ENCODE peak calls at places on chromosomes 5 and 9, in six cellular contexts. C is neuronal stem cell; D is kidney; K is pancreas; B is CD4-positive, alpha-beta memory T cell; G is Caco-2. J is an unnamed sample.

GRCh38 chr5:11509793-11510192 is 394.5 kb downstream of the CTNND2 start:
- DNase-seq in C (no peak), D (no peak), K (no peak), B (no peak), G (no peak), J (no peak)

GRCh38 chr5:1667648-1668140 is 131.9 kb downstream of the MRPL36 start:
- DNase-seq in C (no peak), D (peak; percentile 63), K (no peak), B (no peak), G (no peak), J (no peak)

GRCh38 chr9:33765411-33765810 is 29.9 kb upstream of the PRSS3 start:
- DNase-seq in C (no peak), D (no peak), K (no peak), B (no peak), G (no peak), J (no peak)

GRCh38 chr9:131270171-131271015 is 5.9 kb downstream of the FAM78A start:
- DNase-seq in C (no peak), D (peak; percentile 45), K (no peak), B (peak; percentile 51), G (no peak), J (no peak)

GRCh38 chr5:85549836-85550599 is 1067.7 kb upstream of the COX7C start:
- DNase-seq in C (no peak), D (peak; percentile 59), K (no peak), B (no peak), G (no peak), J (no peak)

GRCh38 chr5:155727512-155728145 is 599.3 kb upstream of the SGCD start:
- DNase-seq in C (peak; percentile 4), D (no peak), K (no peak), B (no peak), G (no peak), J (no peak)

GRCh38 chr9:109880276-109881169 is 100.5 kb downstream of the PALM2AKAP2 start:
- DNase-seq in C (peak; percentile 9), D (no peak), K (no peak), B (peak; percentile 22), G (peak; percentile 47), J (no peak)

GRCh38 chr9:134059661-134060395 is 8.0 kb downstream of the BRD3 start:
- DNase-seq in C (no peak), D (peak; percentile 66), K (no peak), B (no peak), G (no peak), J (peak; percentile 10)

GRCh38 chr5:115542651-115543364 is 1.8 kb downstream of the FEM1C start:
- DNase-seq in C (no peak), D (no peak), K (no peak), B (no peak), G (no peak), J (no peak)

GRCh38 chr9:109315889-109316640 is 4.8 kb downstream of the EPB41L4B start:
- DNase-seq in C (no peak), D (peak; percentile 93), K (peak; percentile 95), B (no peak), G (no peak), J (no peak)

GRCh38 chr5:142053434-142054253 is 40.8 kb upstream of the GNPDA1 start:
- DNase-seq in C (no peak), D (no peak), K (no peak), B (no peak), G (no peak), J (no peak)

GRCh38 chr9:20253635-20254034 is 368.7 kb downstream of the MLLT3 start:
- DNase-seq in C (no peak), D (no peak), K (no peak), B (no peak), G (no peak), J (no peak)

GRCh38 chr5:120293796-120294195 is 170.3 kb upstream of the PRR16 start:
- DNase-seq in C (no peak), D (no peak), K (no peak), B (no peak), G (no peak), J (no peak)

GRCh38 chr5:56522972-56523371 is 289.8 kb upstream of the ANKRD55 start:
- DNase-seq in C (no peak), D (peak; percentile 72), K (no peak), B (no peak), G (no peak), J (no peak)

GRCh38 chr9:2242778-2243395 is 227.7 kb downstream of the SMARCA2 start:
- DNase-seq in C (no peak), D (no peak), K (no peak), B (no peak), G (peak; percentile 40), J (no peak)

GRCh38 chr9:136666364-136667216 is 3.9 kb downstream of the EGFL7 start:
- DNase-seq in C (no peak), D (no peak), K (no peak), B (no peak), G (no peak), J (no peak)

GRCh38 chr9:121976751-121977150 is 116.4 kb downstream of the TTLL11 start:
- DNase-seq in C (no peak), D (no peak), K (no peak), B (no peak), G (no peak), J (no peak)

GRCh38 chr5:53430618-53431252 is 49.7 kb upstream of the FST start:
- DNase-seq in C (no peak), D (no peak), K (no peak), B (no peak), G (peak; percentile 24), J (no peak)

GRCh38 chr9:76521906-76522305 is 62.9 kb downstream of the GCNT1 start:
- DNase-seq in C (no peak), D (no peak), K (no peak), B (no peak), G (no peak), J (no peak)

GRCh38 chr9:33139421-33140228 is 27.5 kb downstream of the B4GALT1 start:
- DNase-seq in C (no peak), D (peak; percentile 91), K (no peak), B (no peak), G (peak; percentile 52), J (peak; percentile 29)

GRCh38 chr9:127133739-127134167 is 11.3 kb upstream of the ANGPTL2 start:
- DNase-seq in C (no peak), D (peak; percentile 71), K (no peak), B (no peak), G (no peak), J (no peak)

GRCh38 chr5:170538970-170539586 is 35.3 kb downstream of the KCNIP1 start:
- DNase-seq in C (no peak), D (no peak), K (no peak), B (no peak), G (no peak), J (no peak)

GRCh38 chr5:87311400-87312279 is 44.0 kb downstream of the RASA1 start:
- DNase-seq in C (no peak), D (no peak), K (no peak), B (no peak), G (peak; percentile 10), J (no peak)

GRCh38 chr5:606526-607399 is 5.4 kb upstream of the CEP72 start:
- DNase-seq in C (no peak), D (no peak), K (no peak), B (no peak), G (no peak), J (no peak)

GRCh38 chr5:42756630-42757601 is at the start of gene CCDC152:
- DNase-seq in C (peak; percentile 27), D (peak; percentile 69), K (peak; percentile 12), B (peak; percentile 34), G (no peak), J (no peak)

GRCh38 chr9:113919422-113919821 is 43.3 kb downstream of the ZNF618 start:
- DNase-seq in C (no peak), D (no peak), K (no peak), B (no peak), G (no peak), J (no peak)

GRCh38 chr9:134189167-134189474 is 24.8 kb upstream of the RNU6ATAC start:
- DNase-seq in C (no peak), D (peak; percentile 35), K (peak; percentile 1), B (no peak), G (no peak), J (peak; percentile 21)

DNA sequence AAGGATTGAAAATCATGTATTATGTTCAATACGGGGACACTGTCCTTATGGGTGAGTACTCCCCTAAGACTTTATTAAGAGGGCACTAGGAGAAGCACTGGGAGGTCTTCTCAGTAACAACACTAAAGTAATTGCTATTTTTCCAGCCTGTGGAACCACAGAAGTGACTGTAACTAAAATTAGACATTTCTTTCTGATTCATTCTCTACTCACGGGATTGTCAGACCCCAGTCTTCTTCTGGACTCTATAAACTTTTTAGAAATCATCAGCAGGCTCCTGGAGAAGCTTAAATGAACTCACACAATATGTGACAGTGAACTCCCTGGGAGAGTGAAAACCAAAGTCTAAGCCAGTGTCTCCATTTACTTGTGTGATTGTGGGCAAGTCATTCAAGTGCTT is 14.5 kb downstream of the TLR4 start:
- DNase-seq in C (no peak), D (no peak), K (no peak), B (no peak), G (no peak), J (no peak)
- H3K4me1 ChIP-seq in C (no peaks in the 10 kb centered on the region), D (no peaks in the 10 kb centered on the region), K (no peaks in the 10 kb centered on the region), B (no peaks in the 10 kb centered on the region), G (no peaks in the 10 kb centered on the region), J (peaks cover 22% of the 10 kb centered on the region)

GRCh38 chr9:706073-706472 is 135.4 kb upstream of the DMRT1 start:
- DNase-seq in C (no peak), D (no peak), K (no peak), B (no peak), G (peak; percentile 27), J (no peak)

GRCh38 chr9:710951-711745 is 130.3 kb upstream of the DMRT1 start:
- DNase-seq in C (no peak), D (no peak), K (no peak), B (no peak), G (no peak), J (no peak)

GRCh38 chr9:708556-709432 is 132.7 kb upstream of the DMRT1 start:
- DNase-seq in C (no peak), D (no peak), K (peak; percentile 45), B (no peak), G (no peak), J (no peak)

GRCh38 chr9:706606-707451 is 134.7 kb upstream of the DMRT1 start:
- DNase-seq in C (peak; percentile 31), D (peak; percentile 91), K (peak; percentile 45), B (peak; percentile 3), G (peak; percentile 62), J (peak; percentile 8)

DNA sequence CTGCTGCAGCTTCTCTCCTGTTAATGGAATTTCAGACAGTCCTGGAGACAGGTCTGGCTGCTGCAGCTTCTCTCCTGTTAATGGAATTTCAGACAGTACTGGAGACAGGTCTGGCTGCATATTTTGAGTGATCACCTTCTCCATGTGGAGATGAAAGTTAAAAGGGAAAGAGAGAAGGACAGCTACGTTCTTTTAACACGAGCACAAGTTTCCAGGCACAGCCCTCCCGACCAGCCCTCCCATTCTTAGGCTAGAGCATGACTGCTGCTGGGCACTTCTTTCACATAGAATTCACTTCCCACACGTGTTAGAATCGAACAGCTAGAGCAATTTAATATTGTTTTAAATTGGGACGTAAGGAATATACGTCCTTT is 133.3 kb upstream of the DMRT1 start:
- DNase-seq in C (no peak), D (no peak), K (no peak), B (no peak), G (peak; percentile 10), J (no peak)
- H3K4me3 ChIP-seq in C (no peak overlapping the region), D (peak overlapping the region; percentile 31), K (peak overlapping the region; percentile 32), B (no peak overlapping the region), G (peak overlapping the region; percentile 31), J (no peak overlapping the region)

GRCh38 chr9:90860826-90861225 is 59.2 kb downstream of the SYK start:
- DNase-seq in C (no peak), D (no peak), K (no peak), B (no peak), G (no peak), J (no peak)
- H3K4me1 ChIP-seq in C (no peaks in the 10 kb centered on the region), D (no peaks in the 10 kb centered on the region), K (no peaks in the 10 kb centered on the region), B (peaks cover 12% of the 10 kb centered on the region), G (no peaks in the 10 kb centered on the region), J (no peaks in the 10 kb centered on the region)

GRCh38 chr5:92102313-92102712 is 719.2 kb upstream of the ARRDC3 start:
- DNase-seq in C (no peak), D (no peak), K (no peak), B (no peak), G (no peak), J (no peak)
- H3K4me3 ChIP-seq in C (no peak overlapping the region), D (no peak overlapping the region), K (no peak overlapping the region), B (no peak overlapping the region), G (no peak overlapping the region), J (no peak overlapping the region)